ENCODE peak calls at places on chromosomes 4 and X, in four cellular contexts. Q, E, P and I are unnamed samples.

GRCh38 chr4:25299476-25300203 is 12.9 kb upstream of the ZCCHC4 start:
- DNase-seq in Q (no peak), E (peak; percentile 80), P (no peak), I (no peak)

GRCh38 chrX:153622661-153623309 is 23.8 kb upstream of the CCNQ start:
- DNase-seq in Q (no peak), E (no peak), P (no peak), I (no peak)

GRCh38 chr4:98467627-98468072 is 190.8 kb downstream of the TSPAN5 start:
- DNase-seq in Q (peak; percentile 15), E (peak; percentile 93), P (peak; percentile 52), I (peak; percentile 56)

GRCh38 chr4:157172011-157172410 is 48.5 kb upstream of the GRIA2 start:
- DNase-seq in Q (no peak), E (no peak), P (no peak), I (no peak)

GRCh38 chr4:45662996-45663395 is 460.9 kb downstream of the GABRG1 start:
- DNase-seq in Q (no peak), E (peak; percentile 39), P (no peak), I (no peak)

GRCh38 chrX:2967998-2968909 is 38.1 kb upstream of the ARSH start:
- DNase-seq in Q (no peak), E (no peak), P (no peak), I (no peak)

GRCh38 chrX:38336538-38337240 is 9.4 kb upstream of the RPGR start:
- DNase-seq in Q (no peak), E (peak; percentile 11), P (no peak), I (no peak)

GRCh38 chrX:49061916-49062315 is 3.1 kb downstream of the CCDC120 start:
- DNase-seq in Q (no peak), E (no peak), P (no peak), I (no peak)

GRCh38 chrX:103101280-103102042 is 8.5 kb upstream of the NXF3 start:
- DNase-seq in Q (no peak), E (no peak), P (no peak), I (no peak)

GRCh38 chrX:131366387-131366786 is 77.3 kb upstream of the IGSF1 start:
- DNase-seq in Q (no peak), E (peak; percentile 20), P (no peak), I (no peak)

GRCh38 chr4:80471701-80472100 is 136.2 kb downstream of the CFAP299 start:
- DNase-seq in Q (no peak), E (peak; percentile 58), P (no peak), I (no peak)

GRCh38 chr4:40152642-40153041 is 44.2 kb upstream of the RHOH start:
- DNase-seq in Q (no peak), E (no peak), P (peak; percentile 9), I (no peak)

GRCh38 chrX:46912098-46912672 is at the start of gene JADE3:
- DNase-seq in Q (peak; percentile 0), E (peak; percentile 83), P (peak; percentile 20), I (no peak)

GRCh38 chrX:110420771-110421498 is 62.3 kb downstream of the RTL9 start:
- DNase-seq in Q (no peak), E (no peak), P (no peak), I (no peak)

GRCh38 chr4:145937990-145938611 is 522 bp downstream of the ZNF827 start:
- DNase-seq in Q (peak; percentile 21), E (peak; percentile 63), P (peak; percentile 17), I (no peak)

GRCh38 chrX:110286126-110286525 is 31.8 kb downstream of the AMMECR1 start:
- DNase-seq in Q (no peak), E (peak; percentile 26), P (no peak), I (no peak)

GRCh38 chr4:176817222-176817621 is 24.5 kb upstream of the VEGFC start:
- DNase-seq in Q (no peak), E (no peak), P (no peak), I (no peak)

GRCh38 chr4:142406051-142406549 is 440.0 kb downstream of the INPP4B start:
- DNase-seq in Q (no peak), E (peak; percentile 4), P (no peak), I (no peak)

GRCh38 chr4:168887809-168888208 is 122.2 kb downstream of the CBR4 start:
- DNase-seq in Q (no peak), E (no peak), P (no peak), I (no peak)

GRCh38 chr4:85747871-85748491 is 273.0 kb downstream of the ARHGAP24 start:
- DNase-seq in Q (no peak), E (peak; percentile 85), P (no peak), I (no peak)